ENCODE peak calls at places on chromosomes 3 and 15, in five cellular contexts. F is activated naive CD4-positive, alpha-beta T cell treated with anti-CD3 and anti-CD28 coated beads, Interleukin-2, amount 10 ng/mL, durations not matched to agents 7 days and 5 days; R is head of caudate nucleus; S is NCI-H774; M is iPS DF 6.9. H is an unnamed sample.
A peak's percentile ranks its signal among the peaks of the same experiment; 100 is the strongest.

GRCh38 chr15:101489236-101489632 is 273 bp downstream of the PCSK6 start:
- DNase-seq in F (peak; percentile 40), R (no peak), S (no peak), M (no peak), H (peak; percentile 77)

GRCh38 chr3:87298111-87298718 is 21.8 kb upstream of the POU1F1 start:
- DNase-seq in F (no peak), R (no peak), S (no peak), M (no peak), H (peak; percentile 36)

GRCh38 chr15:68820205-68820588 is 498 bp downstream of the ANP32A start:
- DNase-seq in F (peak; percentile 63), R (peak; percentile 62), S (peak; percentile 41), M (no peak), H (peak; percentile 59)

GRCh38 chr15:101255615-101256350 is 3.9 kb upstream of the CHSY1 start:
- DNase-seq in F (no peak), R (no peak), S (no peak), M (no peak), H (no peak)

GRCh38 chr15:67794832-67795574 is 30.3 kb upstream of the SKOR1 start:
- DNase-seq in F (no peak), R (no peak), S (no peak), M (no peak), H (no peak)

GRCh38 chr3:184608209-184608608 is 46.6 kb downstream of the EPHB3 start:
- DNase-seq in F (no peak), R (no peak), S (no peak), M (no peak), H (no peak)

GRCh38 chr3:159031280-159031679 is 229.4 kb downstream of the MFSD1 start:
- DNase-seq in F (no peak), R (no peak), S (no peak), M (no peak), H (no peak)

GRCh38 chr15:23690450-23690852 is 3.3 kb upstream of the NDN start:
- DNase-seq in F (no peak), R (peak; percentile 63), S (no peak), M (no peak), H (peak; percentile 70)

GRCh38 chr3:123564056-123564455 is 20.8 kb downstream of the HACD2 start:
- DNase-seq in F (no peak), R (no peak), S (no peak), M (no peak), H (no peak)

GRCh38 chr3:44511238-44511567 is 33.7 kb upstream of the ZNF445 start:
- DNase-seq in F (no peak), R (no peak), S (no peak), M (no peak), H (no peak)

GRCh38 chr3:108088697-108089096 is 2.1 kb downstream of the CD47 start:
- DNase-seq in F (peak; percentile 56), R (no peak), S (no peak), M (no peak), H (peak; percentile 49)

GRCh38 chr3:61914277-61914676 is 352.9 kb downstream of the PTPRG start:
- DNase-seq in F (no peak), R (no peak), S (no peak), M (no peak), H (no peak)

GRCh38 chr3:132405609-132406299 is 11.5 kb upstream of the DNAJC13 start:
- DNase-seq in F (no peak), R (no peak), S (no peak), M (no peak), H (no peak)

GRCh38 chr3:183312433-183312832 is 59.4 kb downstream of the B3GNT5 start:
- DNase-seq in F (no peak), R (no peak), S (no peak), M (no peak), H (no peak)

GRCh38 chr3:9028134-9028533 is 64.9 kb upstream of the RAD18 start:
- DNase-seq in F (no peak), R (peak; percentile 86), S (no peak), M (no peak), H (peak; percentile 25)

GRCh38 chr15:99452010-99452409 is 113.8 kb upstream of the MEF2A start:
- DNase-seq in F (no peak), R (no peak), S (no peak), M (no peak), H (no peak)

GRCh38 chr3:49704629-49705028 is 14.9 kb downstream of the AMIGO3 start:
- DNase-seq in F (no peak), R (no peak), S (no peak), M (no peak), H (no peak)

GRCh38 chr3:85081191-85081895 is 122.6 kb downstream of the CADM2 start:
- DNase-seq in F (no peak), R (peak; percentile 16), S (no peak), M (no peak), H (peak; percentile 1)

GRCh38 chr3:49673131-49673714 is 928 bp upstream of the APEH start:
- DNase-seq in F (no peak), R (no peak), S (no peak), M (no peak), H (peak; percentile 11)

GRCh38 chr15:72342385-72342784 is 22.4 kb upstream of the CELF6 start:
- DNase-seq in F (peak; percentile 63), R (no peak), S (no peak), M (peak; percentile 45), H (peak; percentile 15)

GRCh38 chr3:30544811-30545210 is 61.6 kb upstream of the TGFBR2 start:
- DNase-seq in F (no peak), R (no peak), S (no peak), M (no peak), H (peak; percentile 71)

GRCh38 chr3:153626158-153626557 is 464.1 kb downstream of the RAP2B start:
- DNase-seq in F (no peak), R (no peak), S (no peak), M (no peak), H (no peak)